ENCODE peak calls at places on chromosomes 5 and 9, in seven cellular contexts. D, H, G, X, Q, W and I are unnamed samples.

GRCh38 chr5:7245401-7245800 is 150.5 kb upstream of the ADCY2 start:
- DNase-seq in D (no peak), H (no peak), G (no peak), X (no peak), Q (no peak), W (no peak), I (no peak)

GRCh38 chr9:91558879-91559278 is 135.2 kb upstream of the NFIL3 start:
- DNase-seq in D (no peak), H (no peak), G (no peak), X (no peak), Q (no peak), W (no peak), I (no peak)

GRCh38 chr5:5678909-5679308 is 256.4 kb downstream of the ICE1 start:
- DNase-seq in D (no peak), H (no peak), G (no peak), X (no peak), Q (no peak), W (no peak), I (no peak)

GRCh38 chr9:124285903-124286291 is 28.1 kb downstream of the NEK6 start:
- DNase-seq in D (peak; percentile 86), H (peak; percentile 95), G (no peak), X (peak; percentile 95), Q (no peak), W (peak; percentile 80), I (no peak)

GRCh38 chr9:124815601-124816000 is 37.7 kb upstream of the WDR38 start:
- DNase-seq in D (no peak), H (no peak), G (no peak), X (no peak), Q (no peak), W (no peak), I (no peak)

GRCh38 chr9:134186471-134187109 is 22.2 kb upstream of the RNU6ATAC start:
- DNase-seq in D (peak; percentile 77), H (no peak), G (no peak), X (peak; percentile 68), Q (no peak), W (peak; percentile 14), I (no peak)

GRCh38 chr5:37727238-37727637 is 112.6 kb downstream of the GDNF start:
- DNase-seq in D (no peak), H (no peak), G (no peak), X (no peak), Q (no peak), W (no peak), I (no peak)

GRCh38 chr5:123785160-123786001 is 273.4 kb downstream of the CSNK1G3 start:
- DNase-seq in D (no peak), H (no peak), G (no peak), X (no peak), Q (no peak), W (peak; percentile 11), I (no peak)

GRCh38 chr5:14349029-14349428 is 205.9 kb downstream of the TRIO start:
- DNase-seq in D (no peak), H (no peak), G (no peak), X (no peak), Q (no peak), W (no peak), I (no peak)

GRCh38 chr9:85163415-85163814 is 493.9 kb downstream of the NTRK2 start:
- DNase-seq in D (no peak), H (no peak), G (no peak), X (no peak), Q (no peak), W (no peak), I (no peak)

GRCh38 chr5:130514984-130515690 is 610.9 kb downstream of the CHSY3 start:
- DNase-seq in D (no peak), H (no peak), G (no peak), X (no peak), Q (peak; percentile 74), W (no peak), I (no peak)

GRCh38 chr5:150106669-150107068 is 20.3 kb upstream of the CSF1R start:
- DNase-seq in D (no peak), H (no peak), G (no peak), X (no peak), Q (no peak), W (no peak), I (no peak)

GRCh38 chr5:69454460-69455249 is 37.9 kb upstream of the OCLN start:
- DNase-seq in D (no peak), H (no peak), G (peak; percentile 45), X (no peak), Q (no peak), W (peak; percentile 38), I (no peak)

GRCh38 chr9:69279084-69279729 is 45.8 kb upstream of the ENTREP1 start:
- DNase-seq in D (no peak), H (no peak), G (no peak), X (no peak), Q (no peak), W (no peak), I (no peak)

GRCh38 chr5:95780597-95780996 is 41.9 kb downstream of the GLRX start:
- DNase-seq in D (no peak), H (no peak), G (no peak), X (no peak), Q (no peak), W (no peak), I (peak; percentile 16)

GRCh38 chr5:95784514-95785302 is 37.8 kb downstream of the GLRX start:
- DNase-seq in D (no peak), H (no peak), G (no peak), X (no peak), Q (no peak), W (no peak), I (no peak)

GRCh38 chr5:95781101-95781583 is 41.4 kb downstream of the GLRX start:
- DNase-seq in D (peak; percentile 92), H (no peak), G (peak; percentile 73), X (peak; percentile 93), Q (peak; percentile 62), W (peak; percentile 86), I (peak; percentile 85)

GRCh38 chr5:95782166-95782565 is 40.4 kb downstream of the GLRX start:
- DNase-seq in D (no peak), H (no peak), G (no peak), X (no peak), Q (no peak), W (no peak), I (no peak)

GRCh38 chr5:95783661-95784060 is 38.9 kb downstream of the GLRX start:
- DNase-seq in D (no peak), H (no peak), G (no peak), X (no peak), Q (no peak), W (no peak), I (no peak)
- TF ChIP-seq POLR2A in D (no peak), H (no peak), G (no peak), X (no peak), Q (no peak), W (no peak), I (no peak)

GRCh38 chr9:128103589-128103962 is 24.0 kb downstream of the PTGES2 start:
- DNase-seq in D (peak; percentile 73), H (no peak), G (peak; percentile 41), X (no peak), Q (no peak), W (no peak), I (no peak)

GRCh38 chr9:128105538-128106175 is 21.9 kb downstream of the PTGES2 start:
- DNase-seq in D (peak; percentile 60), H (no peak), G (no peak), X (no peak), Q (no peak), W (no peak), I (no peak)

GRCh38 chr9:128102196-128102595 is 25.3 kb downstream of the PTGES2 start:
- DNase-seq in D (no peak), H (no peak), G (no peak), X (no peak), Q (no peak), W (no peak), I (no peak)

GRCh38 chr9:128102861-128103588 is 24.5 kb downstream of the PTGES2 start:
- DNase-seq in D (peak; percentile 75), H (no peak), G (peak; percentile 94), X (no peak), Q (no peak), W (no peak), I (no peak)

GRCh38 chr9:128104171-128104618 is 23.3 kb downstream of the PTGES2 start:
- DNase-seq in D (peak; percentile 63), H (no peak), G (peak; percentile 87), X (no peak), Q (no peak), W (peak; percentile 73), I (no peak)
- H3K4me1 ChIP-seq in D (peaks cover 67% of the 10 kb centered on the region), H (peaks cover 47% of the 10 kb centered on the region), G (peaks cover 89% of the 10 kb centered on the region), X (peaks cover 24% of the 10 kb centered on the region), Q (peaks cover 7% of the 10 kb centered on the region), W (peaks cover 24% of the 10 kb centered on the region), I (peaks cover 14% of the 10 kb centered on the region)

DNA sequence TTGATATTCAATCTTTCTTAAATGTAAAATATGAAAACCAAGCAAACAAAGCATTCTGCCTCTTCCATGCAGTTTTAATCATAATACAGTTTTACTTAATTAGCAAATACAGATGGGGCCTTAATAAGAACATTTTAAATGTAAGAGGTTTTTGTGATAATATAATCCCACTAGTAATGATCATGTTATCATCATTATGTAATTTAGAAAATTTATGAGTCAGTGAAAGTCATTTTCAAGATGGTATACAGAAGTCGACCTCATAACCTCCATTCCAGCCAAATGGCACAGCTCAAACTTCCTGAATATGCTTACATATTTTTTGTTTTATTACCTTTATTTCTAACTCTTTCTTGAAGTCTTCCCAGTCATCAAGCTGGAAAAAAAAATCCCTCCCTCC is 102.2 kb upstream of the GNA14 start:
- DNase-seq in D (no peak), H (no peak), G (no peak), X (no peak), Q (no peak), W (no peak), I (no peak)
- TF ChIP-seq POLR2AphosphoS5 in D (no peak), H (no peak), G (no peak), X (no peak), Q (no peak), W (no peak), I (no peak)

DNA sequence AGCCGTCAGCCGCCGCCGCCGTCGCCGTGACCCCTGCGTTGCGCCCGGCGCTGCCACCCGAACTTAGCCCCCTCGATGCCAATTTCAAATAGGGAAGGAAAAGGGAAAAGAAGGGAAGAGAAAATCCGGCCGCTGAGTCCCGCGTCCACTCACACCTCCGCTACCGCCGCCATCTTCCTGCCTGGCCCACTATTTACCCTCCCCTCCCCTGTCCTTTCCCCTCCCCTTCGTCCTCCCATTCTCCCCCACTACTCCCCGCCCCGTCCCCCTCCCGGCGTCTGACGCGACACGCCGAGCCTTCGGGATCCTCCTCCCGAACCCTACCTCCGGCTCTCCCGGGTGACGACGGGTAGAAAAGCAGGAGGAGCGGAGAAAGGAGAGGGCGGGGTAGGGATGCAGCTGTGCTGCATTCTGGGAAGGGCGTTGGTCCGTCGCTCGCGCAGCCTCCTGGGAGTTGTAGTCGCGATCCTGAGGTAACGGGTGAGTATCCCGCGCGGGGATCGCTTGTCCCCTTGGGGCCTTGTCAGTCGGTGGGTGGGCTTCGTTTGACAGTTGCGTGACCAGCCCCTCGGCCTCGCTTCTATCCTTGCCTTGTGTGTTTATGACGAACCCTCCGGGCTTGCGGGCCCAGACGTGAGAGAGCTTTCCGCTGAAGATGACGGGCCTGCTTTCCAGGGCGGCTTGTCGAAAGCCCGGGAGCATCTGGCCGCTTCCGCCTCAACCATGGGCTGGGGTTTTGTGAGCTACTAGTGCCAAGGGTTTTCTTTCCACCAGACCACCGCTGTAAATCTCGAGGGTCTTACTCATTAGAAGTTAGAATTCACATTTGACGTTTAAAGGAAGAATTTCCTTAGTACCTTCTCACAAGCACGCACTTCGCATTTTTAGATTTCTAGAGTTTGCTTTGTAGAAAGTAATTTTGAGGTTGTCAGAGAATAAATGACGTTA is at the start of the genes CERT1 and POLK:
- DNase-seq in D (peak; percentile 99), H (peak; percentile 99), G (peak; percentile 96), X (peak; percentile 99), Q (peak; percentile 96), W (peak; percentile 98), I (peak; percentile 99)
- TF ChIP-seq POLR2A in D (peak; percentile 56), H (peak; percentile 72), G (peak; percentile 91), X (peak; percentile 56), Q (peak; percentile 55), W (peak; percentile 95), I (peak; percentile 84)

GRCh38 chr5:132771559-132771998 is 5.5 kb downstream of the SEPTIN8 start:
- DNase-seq in D (no peak), H (no peak), G (peak; percentile 90), X (peak; percentile 81), Q (no peak), W (no peak), I (no peak)
- H3K4me1 ChIP-seq in D (peaks cover 38% of the 10 kb centered on the region), H (peaks cover 87% of the 10 kb centered on the region), G (peaks cover 57% of the 10 kb centered on the region), X (peaks cover 59% of the 10 kb centered on the region), Q (peaks cover 17% of the 10 kb centered on the region), W (peaks cover 7% of the 10 kb centered on the region), I (no peaks in the 10 kb centered on the region)